ENCODE peak calls at places on chromosomes 16 and 17, in five cellular contexts. Q is GDM1, I is HCEC 1CT, L is HS-5, E is germinal center. X is an unnamed sample.

GRCh38 chr16:66988197-66988788 is at the start of gene CES4A:
- DNase-seq in Q (no peak), I (peak), L (no peak), E (no peak), X (peak)

GRCh38 chr16:19559242-19559910 is 3.9 kb downstream of the VPS35L start:
- DNase-seq in Q (peak), I (peak), L (peak), E (peak), X (peak)

GRCh38 chr17:29250666-29251065 is 4.0 kb downstream of the CRYBA1 start:
- DNase-seq in Q (no peak), I (peak), L (peak), E (no peak), X (peak)

GRCh38 chr17:38451030-38451839 is 23.0 kb downstream of the ARHGAP23 start:
- DNase-seq in Q (no peak), I (peak), L (no peak), E (no peak), X (peak)

GRCh38 chr17:50189396-50190277 is 11.8 kb downstream of the COL1A1 start:
- DNase-seq in Q (no peak), I (no peak), L (no peak), E (no peak), X (no peak)

GRCh38 chr16:21083729-21084268 is 66.8 kb downstream of the DNAH3 start:
- DNase-seq in Q (peak), I (peak), L (no peak), E (peak), X (peak)

GRCh38 chr17:46994993-46995392 is 15.9 kb upstream of the RPRML start:
- DNase-seq in Q (no peak), I (no peak), L (no peak), E (no peak), X (no peak)

GRCh38 chr17:80815151-80815561 is 176.5 kb upstream of the CHMP6 start:
- DNase-seq in Q (no peak), I (no peak), L (no peak), E (no peak), X (no peak)

GRCh38 chr17:15941781-15942180 is 3.1 kb upstream of the ADORA2B start:
- DNase-seq in Q (no peak), I (peak), L (no peak), E (no peak), X (no peak)

GRCh38 chr17:77914440-77915254 is 43.9 kb upstream of the TNRC6C start:
- DNase-seq in Q (no peak), I (no peak), L (no peak), E (no peak), X (no peak)

X was measured in foreskin fibroblast.